ENCODE peak calls at places on chromosomes 4 and X, in seven cellular contexts. One of them, this sample, is unnamed.

GRCh38 chrX:136781180-136781797 is 557 bp upstream of the ARHGEF6 start:
- DNase-seq in sigmoid colon: no peak
- DNase-seq in coronary artery: no peak
- DNase-seq in AG10803: peak
- DNase-seq in progenitor cell of endocrine pancreas: no peak
- DNase-seq in Peyer's patch: no peak
- DNase-seq in astrocyte of the cerebellum: no peak
- DNase-seq in this sample: no peak

GRCh38 chrX:21382715-21383114 is 8.5 kb downstream of the CNKSR2 start:
- DNase-seq in sigmoid colon: no peak
- DNase-seq in coronary artery: no peak
- DNase-seq in AG10803: no peak
- DNase-seq in progenitor cell of endocrine pancreas: no peak
- DNase-seq in Peyer's patch: no peak
- DNase-seq in astrocyte of the cerebellum: no peak
- DNase-seq in this sample: no peak

GRCh38 chr4:137448402-137448801 is 83.9 kb downstream of the PCDH18 start:
- DNase-seq in sigmoid colon: no peak
- DNase-seq in coronary artery: no peak
- DNase-seq in AG10803: no peak
- DNase-seq in progenitor cell of endocrine pancreas: no peak
- DNase-seq in Peyer's patch: no peak
- DNase-seq in astrocyte of the cerebellum: no peak
- DNase-seq in this sample: no peak

GRCh38 chr4:120853101-120853940 is 69.2 kb downstream of the PRDM5 start:
- DNase-seq in sigmoid colon: no peak
- DNase-seq in coronary artery: no peak
- DNase-seq in AG10803: peak
- DNase-seq in progenitor cell of endocrine pancreas: no peak
- DNase-seq in Peyer's patch: no peak
- DNase-seq in astrocyte of the cerebellum: no peak
- DNase-seq in this sample: no peak

GRCh38 chr4:25513814-25514213 is 136.8 kb downstream of the ANAPC4 start:
- DNase-seq in sigmoid colon: no peak
- DNase-seq in coronary artery: no peak
- DNase-seq in AG10803: no peak
- DNase-seq in progenitor cell of endocrine pancreas: no peak
- DNase-seq in Peyer's patch: no peak
- DNase-seq in astrocyte of the cerebellum: no peak
- DNase-seq in this sample: no peak

GRCh38 chr4:3765271-3766206 is 646 bp upstream of the ADRA2C start:
- DNase-seq in sigmoid colon: no peak
- DNase-seq in coronary artery: no peak
- DNase-seq in AG10803: peak
- DNase-seq in progenitor cell of endocrine pancreas: peak
- DNase-seq in Peyer's patch: no peak
- DNase-seq in astrocyte of the cerebellum: no peak
- DNase-seq in this sample: no peak

GRCh38 chrX:31199770-31200114 is 127.9 kb upstream of the FTHL17 start:
- DNase-seq in sigmoid colon: no peak
- DNase-seq in coronary artery: no peak
- DNase-seq in AG10803: no peak
- DNase-seq in progenitor cell of endocrine pancreas: peak
- DNase-seq in Peyer's patch: no peak
- DNase-seq in astrocyte of the cerebellum: no peak
- DNase-seq in this sample: no peak

GRCh38 chr4:868421-868820 is 42.5 kb upstream of the CPLX1 start:
- DNase-seq in sigmoid colon: no peak
- DNase-seq in coronary artery: no peak
- DNase-seq in AG10803: no peak
- DNase-seq in progenitor cell of endocrine pancreas: no peak
- DNase-seq in Peyer's patch: no peak
- DNase-seq in astrocyte of the cerebellum: no peak
- DNase-seq in this sample: no peak

DNA sequence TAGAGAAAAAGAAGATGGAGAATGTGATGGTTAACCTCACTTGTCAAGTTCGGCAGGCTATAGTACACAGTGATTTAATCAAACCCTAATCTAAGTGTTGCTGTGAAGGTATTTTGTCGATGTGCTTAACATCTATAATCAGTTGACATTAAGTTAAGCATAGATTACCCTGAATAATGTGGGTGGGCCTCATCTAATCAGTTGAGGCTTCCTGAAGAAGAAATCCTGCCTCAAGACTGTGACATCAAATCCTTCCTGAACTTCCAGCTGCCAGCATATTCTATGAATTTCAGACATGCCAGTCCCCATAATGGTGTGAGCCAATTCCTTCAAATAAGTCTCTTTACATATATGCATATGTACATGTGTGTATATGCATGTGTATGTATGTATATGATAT is 181.4 kb downstream of the PACRGL start:
- DNase-seq in sigmoid colon: no peak
- DNase-seq in coronary artery: no peak
- DNase-seq in AG10803: no peak
- DNase-seq in progenitor cell of endocrine pancreas: no peak
- DNase-seq in Peyer's patch: no peak
- DNase-seq in astrocyte of the cerebellum: no peak
- DNase-seq in this sample: no peak
- TF ChIP-seq CTCF in sigmoid colon: no peak
- TF ChIP-seq CTCF in coronary artery: no peak
- TF ChIP-seq CTCF in AG10803: no peak
- TF ChIP-seq CTCF in progenitor cell of endocrine pancreas: no peak
- TF ChIP-seq CTCF in Peyer's patch: no peak
- TF ChIP-seq CTCF in astrocyte of the cerebellum: no peak
- TF ChIP-seq CTCF in this sample: no peak

GRCh38 chrX:69424161-69424560 is 80.0 kb upstream of the NALF2 start:
- DNase-seq in sigmoid colon: no peak
- DNase-seq in coronary artery: no peak
- DNase-seq in AG10803: peak
- DNase-seq in progenitor cell of endocrine pancreas: no peak
- DNase-seq in Peyer's patch: no peak
- DNase-seq in astrocyte of the cerebellum: no peak
- DNase-seq in this sample: no peak
- TF ChIP-seq CTCF in sigmoid colon: no peak
- TF ChIP-seq CTCF in coronary artery: no peak
- TF ChIP-seq CTCF in AG10803: peak
- TF ChIP-seq CTCF in progenitor cell of endocrine pancreas: peak
- TF ChIP-seq CTCF in Peyer's patch: no peak
- TF ChIP-seq CTCF in astrocyte of the cerebellum: peak
- TF ChIP-seq CTCF in this sample: peak

DNA sequence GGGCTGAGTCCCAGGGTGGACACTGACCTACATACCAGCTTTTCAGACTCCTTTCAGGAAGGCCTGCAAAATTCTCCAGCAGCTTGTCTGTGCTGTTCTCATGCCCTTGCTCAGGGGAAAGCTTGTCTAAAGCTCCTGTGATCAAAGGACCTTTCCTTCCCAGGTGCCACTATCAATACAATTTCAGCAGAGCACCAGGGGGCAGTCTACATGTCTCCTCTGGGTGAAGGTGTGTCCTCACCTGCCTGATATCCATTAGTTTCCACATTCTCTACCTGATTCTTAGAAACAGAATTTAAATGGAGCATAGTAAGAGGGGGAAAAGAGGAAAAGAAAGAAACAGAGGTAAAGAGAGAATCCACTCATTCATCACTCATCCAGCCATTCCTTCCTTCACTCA is 114.2 kb downstream of the PPARGC1A start:
- DNase-seq in sigmoid colon: no peak
- DNase-seq in coronary artery: no peak
- DNase-seq in AG10803: no peak
- DNase-seq in progenitor cell of endocrine pancreas: no peak
- DNase-seq in Peyer's patch: peak
- DNase-seq in astrocyte of the cerebellum: no peak
- DNase-seq in this sample: no peak
- TF ChIP-seq CTCF in sigmoid colon: no peak
- TF ChIP-seq CTCF in coronary artery: no peak
- TF ChIP-seq CTCF in AG10803: no peak
- TF ChIP-seq CTCF in progenitor cell of endocrine pancreas: peak
- TF ChIP-seq CTCF in Peyer's patch: no peak
- TF ChIP-seq CTCF in astrocyte of the cerebellum: no peak
- TF ChIP-seq CTCF in this sample: no peak

GRCh38 chr4:153533387-153533786 is 67.2 kb downstream of the TMEM131L start:
- DNase-seq in sigmoid colon: no peak
- DNase-seq in coronary artery: no peak
- DNase-seq in AG10803: peak
- DNase-seq in progenitor cell of endocrine pancreas: no peak
- DNase-seq in Peyer's patch: no peak
- DNase-seq in astrocyte of the cerebellum: no peak
- DNase-seq in this sample: no peak

GRCh38 chr4:153532636-153533035 is 66.5 kb downstream of the TMEM131L start:
- DNase-seq in sigmoid colon: no peak
- DNase-seq in coronary artery: no peak
- DNase-seq in AG10803: no peak
- DNase-seq in progenitor cell of endocrine pancreas: no peak
- DNase-seq in Peyer's patch: no peak
- DNase-seq in astrocyte of the cerebellum: no peak
- DNase-seq in this sample: no peak

GRCh38 chr4:153537493-153537960 is 71.4 kb downstream of the TMEM131L start:
- DNase-seq in sigmoid colon: no peak
- DNase-seq in coronary artery: no peak
- DNase-seq in AG10803: no peak
- DNase-seq in progenitor cell of endocrine pancreas: no peak
- DNase-seq in Peyer's patch: no peak
- DNase-seq in astrocyte of the cerebellum: no peak
- DNase-seq in this sample: no peak

GRCh38 chr4:153535735-153536494 is 69.8 kb downstream of the TMEM131L start:
- DNase-seq in sigmoid colon: no peak
- DNase-seq in coronary artery: no peak
- DNase-seq in AG10803: peak
- DNase-seq in progenitor cell of endocrine pancreas: no peak
- DNase-seq in Peyer's patch: no peak
- DNase-seq in astrocyte of the cerebellum: no peak
- DNase-seq in this sample: no peak

DNA sequence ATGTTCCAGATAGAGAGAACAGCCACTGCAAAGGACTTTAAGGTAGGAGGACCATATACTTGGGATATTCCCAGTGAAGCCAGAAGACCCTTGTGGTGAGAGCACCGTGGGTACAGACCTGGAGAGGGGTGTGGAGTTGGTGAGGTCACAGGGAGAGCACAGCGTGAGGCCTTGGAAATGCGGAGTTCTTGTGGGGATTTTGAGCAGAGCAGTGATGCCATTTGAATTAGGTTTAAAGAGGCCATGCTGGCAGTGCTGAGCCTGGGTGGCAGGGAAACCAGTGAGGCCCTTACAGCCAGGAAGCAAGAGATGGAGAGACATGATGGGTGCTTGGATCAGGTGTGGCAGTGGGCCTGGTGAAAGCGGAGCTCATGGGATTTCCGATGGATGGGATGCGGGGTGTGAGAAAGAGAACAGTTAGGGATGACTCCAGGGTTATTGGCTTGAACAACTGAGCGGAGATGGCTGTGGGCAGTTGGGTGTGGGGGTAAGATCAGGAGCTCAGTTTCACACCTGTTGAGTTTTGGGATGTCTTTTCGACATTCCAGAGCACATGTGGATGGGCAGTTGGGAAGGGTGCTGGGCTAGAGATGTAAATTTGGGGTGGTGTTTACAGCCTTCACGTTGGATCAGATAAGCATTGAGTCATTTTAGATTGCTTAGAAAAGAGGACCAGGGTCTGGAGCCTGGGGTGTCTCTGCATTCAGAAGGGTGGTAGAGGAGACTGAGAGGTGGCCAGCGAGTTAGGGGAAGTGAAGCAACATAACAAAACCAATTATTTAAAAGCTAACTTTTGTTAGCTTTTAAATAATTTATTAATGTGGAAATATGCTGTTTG is 68.9 kb downstream of the TMEM131L start:
- DNase-seq in sigmoid colon: no peak
- DNase-seq in coronary artery: no peak
- DNase-seq in AG10803: no peak
- DNase-seq in progenitor cell of endocrine pancreas: no peak
- DNase-seq in Peyer's patch: no peak
- DNase-seq in astrocyte of the cerebellum: no peak
- DNase-seq in this sample: no peak
- TF ChIP-seq CTCF in sigmoid colon: no peak
- TF ChIP-seq CTCF in coronary artery: no peak
- TF ChIP-seq CTCF in AG10803: no peak
- TF ChIP-seq CTCF in progenitor cell of endocrine pancreas: no peak
- TF ChIP-seq CTCF in Peyer's patch: no peak
- TF ChIP-seq CTCF in astrocyte of the cerebellum: no peak
- TF ChIP-seq CTCF in this sample: no peak

GRCh38 chrX:7926501-7926900 is 712 bp downstream of the PNPLA4 start:
- DNase-seq in sigmoid colon: no peak
- DNase-seq in coronary artery: no peak
- DNase-seq in AG10803: no peak
- DNase-seq in progenitor cell of endocrine pancreas: no peak
- DNase-seq in Peyer's patch: no peak
- DNase-seq in astrocyte of the cerebellum: no peak
- DNase-seq in this sample: no peak

GRCh38 chrX:7921750-7922149 is 5.5 kb downstream of the PNPLA4 start:
- DNase-seq in sigmoid colon: no peak
- DNase-seq in coronary artery: no peak
- DNase-seq in AG10803: no peak
- DNase-seq in progenitor cell of endocrine pancreas: no peak
- DNase-seq in Peyer's patch: no peak
- DNase-seq in astrocyte of the cerebellum: no peak
- DNase-seq in this sample: no peak

GRCh38 chrX:7925867-7926472 is 1.2 kb downstream of the PNPLA4 start:
- DNase-seq in sigmoid colon: peak
- DNase-seq in coronary artery: no peak
- DNase-seq in AG10803: peak
- DNase-seq in progenitor cell of endocrine pancreas: peak
- DNase-seq in Peyer's patch: peak
- DNase-seq in astrocyte of the cerebellum: peak
- DNase-seq in this sample: peak

GRCh38 chrX:7926914-7927258 is 327 bp downstream of the PNPLA4 start:
- DNase-seq in sigmoid colon: no peak
- DNase-seq in coronary artery: no peak
- DNase-seq in AG10803: no peak
- DNase-seq in progenitor cell of endocrine pancreas: no peak
- DNase-seq in Peyer's patch: no peak
- DNase-seq in astrocyte of the cerebellum: no peak
- DNase-seq in this sample: no peak

GRCh38 chrX:7927259-7928167 is at the start of gene PNPLA4:
- DNase-seq in sigmoid colon: peak
- DNase-seq in coronary artery: peak
- DNase-seq in AG10803: peak
- DNase-seq in progenitor cell of endocrine pancreas: peak
- DNase-seq in Peyer's patch: peak
- DNase-seq in astrocyte of the cerebellum: peak
- DNase-seq in this sample: peak
- TF ChIP-seq CTCF in sigmoid colon: no peak
- TF ChIP-seq CTCF in coronary artery: no peak
- TF ChIP-seq CTCF in AG10803: peak
- TF ChIP-seq CTCF in progenitor cell of endocrine pancreas: peak
- TF ChIP-seq CTCF in Peyer's patch: no peak
- TF ChIP-seq CTCF in astrocyte of the cerebellum: peak
- TF ChIP-seq CTCF in this sample: peak

GRCh38 chr4:8283631-8284121 is 14.1 kb downstream of the HTRA3 start:
- DNase-seq in sigmoid colon: peak
- DNase-seq in coronary artery: no peak
- DNase-seq in AG10803: no peak
- DNase-seq in progenitor cell of endocrine pancreas: no peak
- DNase-seq in Peyer's patch: no peak
- DNase-seq in astrocyte of the cerebellum: no peak
- DNase-seq in this sample: no peak
- TF ChIP-seq CTCF in sigmoid colon: no peak
- TF ChIP-seq CTCF in coronary artery: no peak
- TF ChIP-seq CTCF in AG10803: no peak
- TF ChIP-seq CTCF in progenitor cell of endocrine pancreas: no peak
- TF ChIP-seq CTCF in Peyer's patch: no peak
- TF ChIP-seq CTCF in astrocyte of the cerebellum: no peak
- TF ChIP-seq CTCF in this sample: no peak

GRCh38 chrX:43564953-43565352 is 91.1 kb upstream of the MAOA start:
- DNase-seq in sigmoid colon: no peak
- DNase-seq in coronary artery: no peak
- DNase-seq in AG10803: no peak
- DNase-seq in progenitor cell of endocrine pancreas: no peak
- DNase-seq in Peyer's patch: no peak
- DNase-seq in astrocyte of the cerebellum: no peak
- DNase-seq in this sample: no peak
- TF ChIP-seq CTCF in sigmoid colon: no peak
- TF ChIP-seq CTCF in coronary artery: no peak
- TF ChIP-seq CTCF in AG10803: no peak
- TF ChIP-seq CTCF in progenitor cell of endocrine pancreas: no peak
- TF ChIP-seq CTCF in Peyer's patch: no peak
- TF ChIP-seq CTCF in astrocyte of the cerebellum: no peak
- TF ChIP-seq CTCF in this sample: no peak

This sample was measured in AG09319.